ENCODE peak calls at places on chromosomes 3 and 15, in four cellular contexts. U is stimulated activated CD4-positive, alpha-beta T cell treated with anti-CD3 and anti-CD28 coated beads, Interleukin-1b, Interleukin-23, amount 100 ng/mL, for 24 hours; W is stimulated activated naive B cell treated with anti-CD40 and anti-IgM and Interleukin-4, amounts not matched to agents 10 μg/mL and 1 μg/mL and 100 μg/mL, for 72 hours; T is CD8-positive, alpha-beta memory T cell. Q is an unnamed sample.

GRCh38 chr3:25151497-25151896 is 276.6 kb upstream of the RARB start:
- DNase-seq in U (no peak), W (no peak), T (no peak), Q (no peak)

GRCh38 chr3:129409541-129409940 is 18.9 kb downstream of the EFCAB12 start:
- DNase-seq in U (no peak), W (no peak), T (no peak), Q (no peak)

GRCh38 chr3:22007376-22007775 is 256.4 kb upstream of the ZNF385D start:
- DNase-seq in U (no peak), W (no peak), T (no peak), Q (no peak)

GRCh38 chr3:169812844-169813677 is at the start of the genes LRRC34 and LRRIQ4:
- DNase-seq in U (peak; percentile 63), W (peak; percentile 69), T (peak; percentile 77), Q (peak; percentile 81)

GRCh38 chr3:22372292-22372949 is 621.4 kb upstream of the ZNF385D start:
- DNase-seq in U (no peak), W (no peak), T (no peak), Q (peak; percentile 45)

GRCh38 chr15:82709081-82709420 is 624 bp downstream of the AP3B2 start:
- DNase-seq in U (no peak), W (no peak), T (no peak), Q (no peak)

GRCh38 chr15:41944313-41944940 is 27.9 kb downstream of the EHD4 start:
- DNase-seq in U (no peak), W (no peak), T (no peak), Q (peak; percentile 78)

GRCh38 chr15:90994059-90994416 is 297 bp downstream of the PRC1 start:
- DNase-seq in U (peak; percentile 7), W (peak; percentile 4), T (no peak), Q (peak; percentile 52)

GRCh38 chr3:52794612-52795099 is at the start of gene ITIH3:
- DNase-seq in U (no peak), W (no peak), T (no peak), Q (peak; percentile 32)

GRCh38 chr3:57060089-57060829 is at the start of gene SPATA12:
- DNase-seq in U (no peak), W (no peak), T (no peak), Q (peak; percentile 91)

GRCh38 chr3:47565861-47566550 is 12.7 kb downstream of the CSPG5 start:
- DNase-seq in U (no peak), W (no peak), T (no peak), Q (no peak)

GRCh38 chr15:62565620-62566019 is 400.5 kb upstream of the C2CD4B start:
- DNase-seq in U (no peak), W (no peak), T (no peak), Q (no peak)

GRCh38 chr3:158808697-158809096 is 6.8 kb downstream of the MFSD1 start:
- DNase-seq in U (no peak), W (no peak), T (no peak), Q (no peak)

GRCh38 chr3:148075829-148076716 is 621.6 kb upstream of the AGTR1 start:
- DNase-seq in U (no peak), W (no peak), T (no peak), Q (peak; percentile 62)

GRCh38 chr15:51737538-51738305 is at the start of gene LYSMD2:
- DNase-seq in U (peak; percentile 61), W (peak; percentile 54), T (peak; percentile 79), Q (peak; percentile 61)

GRCh38 chr3:106183762-106184391 is 315.1 kb upstream of the CBLB start:
- DNase-seq in U (no peak), W (no peak), T (no peak), Q (peak; percentile 16)

GRCh38 chr3:129184396-129184656 is 630 bp upstream of the CNBP start:
- DNase-seq in U (no peak), W (no peak), T (no peak), Q (peak; percentile 39)

GRCh38 chr3:27392950-27393679 is 23.9 kb upstream of the NEK10 start:
- DNase-seq in U (no peak), W (no peak), T (no peak), Q (no peak)

GRCh38 chr3:134937256-134938023 is 142.4 kb downstream of the EPHB1 start:
- DNase-seq in U (no peak), W (no peak), T (no peak), Q (peak; percentile 11)

GRCh38 chr3:40382617-40382979 is 4.4 kb upstream of the ENTPD3 start:
- DNase-seq in U (no peak), W (no peak), T (no peak), Q (no peak)

GRCh38 chr15:62848631-62849050 is 193.9 kb upstream of the TPM1 start:
- DNase-seq in U (no peak), W (no peak), T (no peak), Q (no peak)

GRCh38 chr3:160660899-160661298 is 16.1 kb upstream of the ARL14 start:
- DNase-seq in U (no peak), W (no peak), T (no peak), Q (no peak)

GRCh38 chr15:62912808-62913207 is 129.7 kb upstream of the TPM1 start:
- DNase-seq in U (no peak), W (no peak), T (no peak), Q (no peak)

GRCh38 chr3:72042397-72043211 is 257.7 kb upstream of the PROK2 start:
- DNase-seq in U (no peak), W (no peak), T (no peak), Q (peak; percentile 47)

GRCh38 chr3:153277029-153277428 is 115.0 kb downstream of the RAP2B start:
- DNase-seq in U (no peak), W (no peak), T (no peak), Q (no peak)

GRCh38 chr15:62976301-62976842 is 66.2 kb upstream of the TPM1 start:
- DNase-seq in U (no peak), W (no peak), T (no peak), Q (no peak)

GRCh38 chr3:29282431-29283296 is 1.8 kb downstream of the RBMS3 start:
- DNase-seq in U (no peak), W (no peak), T (no peak), Q (peak; percentile 44)

GRCh38 chr3:15428539-15428938 is 1.1 kb downstream of the EAF1 start:
- DNase-seq in U (no peak), W (no peak), T (no peak), Q (peak; percentile 19)

GRCh38 chr15:77819841-77820728 is 187.4 kb upstream of the LINGO1 start:
- DNase-seq in U (no peak), W (no peak), T (no peak), Q (peak; percentile 71)

GRCh38 chr3:47000922-47001730 is 21.7 kb downstream of the NBEAL2 start:
- DNase-seq in U (no peak), W (no peak), T (peak; percentile 46), Q (no peak)

GRCh38 chr3:29144807-29145206 is 136.1 kb upstream of the RBMS3 start:
- DNase-seq in U (no peak), W (no peak), T (no peak), Q (peak; percentile 77)

GRCh38 chr3:36493051-36493450 is 112.7 kb downstream of the STAC start:
- DNase-seq in U (no peak), W (no peak), T (no peak), Q (no peak)

GRCh38 chr3:42853739-42854302 is 21.9 kb downstream of the CYP8B1 start:
- DNase-seq in U (no peak), W (no peak), T (no peak), Q (no peak)

GRCh38 chr15:85099195-85099803 is 117.6 kb downstream of the PDE8A start:
- DNase-seq in U (no peak), W (no peak), T (no peak), Q (no peak)

GRCh38 chr15:74564182-74564581 is 23.2 kb downstream of the ARID3B start:
- DNase-seq in U (no peak), W (no peak), T (no peak), Q (no peak)

GRCh38 chr3:64936570-64936969 is 248.8 kb upstream of the ADAMTS9 start:
- DNase-seq in U (no peak), W (no peak), T (no peak), Q (no peak)

GRCh38 chr15:100667405-100668320 is 65.3 kb downstream of the ASB7 start:
- DNase-seq in U (no peak), W (no peak), T (no peak), Q (peak; percentile 33)